ENCODE peak calls at places on chromosomes 12 and 14, in ten cellular contexts. F, E, D, H, Q, O, T, G, L and U are unnamed samples.

GRCh38 chr12:108630481-108631207 is 3.0 kb downstream of the SELPLG start:
- DNase-seq in E (peak; percentile 87), L (no peak), T (peak; percentile 91), G (no peak), D (no peak), F (no peak), Q (no peak), H (no peak), O (peak; percentile 39), U (peak; percentile 86)

GRCh38 chr12:16568873-16569272 is 37.1 kb downstream of the LMO3 start:
- DNase-seq in E (no peak), H (no peak), D (no peak), F (peak; percentile 18), O (no peak), T (no peak), L (no peak), G (no peak), Q (peak; percentile 32), U (no peak)

GRCh38 chr12:124938606-124939427 is 24.4 kb upstream of the UBC start:
- DNase-seq in F (peak; percentile 89), G (no peak), O (peak; percentile 75), D (peak; percentile 55), L (no peak), T (peak; percentile 74), H (peak; percentile 50), E (no peak), Q (peak; percentile 89), U (peak; percentile 53)

GRCh38 chr12:55746147-55746912 is 3.4 kb downstream of the GDF11 start:
- DNase-seq in H (no peak), T (no peak), Q (peak; percentile 38), G (no peak), O (no peak), F (no peak), D (no peak), L (no peak), E (no peak), U (peak; percentile 17)

GRCh38 chr12:29253916-29254625 is 105.0 kb downstream of the FAR2 start:
- DNase-seq in H (no peak), G (no peak), T (no peak), Q (peak; percentile 36), O (no peak), D (no peak), E (no peak), F (no peak), L (no peak), U (no peak)

GRCh38 chr14:92581206-92581605 is 67.6 kb downstream of the RIN3 start:
- DNase-seq in D (no peak), H (no peak), T (no peak), Q (no peak), E (no peak), F (no peak), L (no peak), G (no peak), O (peak; percentile 12), U (no peak)

GRCh38 chr12:59940676-59941342 is 345.0 kb downstream of the SLC16A7 start:
- DNase-seq in L (no peak), D (no peak), G (no peak), F (peak; percentile 48), T (no peak), O (no peak), H (no peak), E (no peak), Q (no peak), U (no peak)

GRCh38 chr14:80215756-80216581 is 4.7 kb upstream of the DIO2 start:
- DNase-seq in F (peak; percentile 62), O (peak; percentile 67), D (no peak), T (no peak), Q (peak; percentile 66), G (no peak), H (no peak), L (no peak), E (peak; percentile 35), U (peak; percentile 9)

GRCh38 chr12:31736472-31736871 is 7.7 kb upstream of the AMN1 start:
- DNase-seq in H (peak; percentile 73), O (no peak), L (no peak), Q (peak; percentile 82), T (peak; percentile 71), G (no peak), E (peak; percentile 92), F (no peak), D (no peak), U (peak; percentile 34)

GRCh38 chr14:105842105-105842504 is 315.7 kb downstream of the TMEM121 start:
- DNase-seq in F (no peak), O (no peak), Q (no peak), G (no peak), D (no peak), E (no peak), T (no peak), H (no peak), L (no peak), U (no peak)

GRCh38 chr14:22987291-22987690 is 4.9 kb upstream of the AJUBA start:
- DNase-seq in T (no peak), E (no peak), O (no peak), G (no peak), Q (no peak), L (no peak), H (no peak), D (no peak), F (no peak), U (no peak)

GRCh38 chr12:131869871-131870418 is 24.5 kb upstream of the ULK1 start:
- DNase-seq in T (peak; percentile 57), H (no peak), D (no peak), G (no peak), O (no peak), F (peak; percentile 75), Q (peak; percentile 26), E (peak; percentile 71), L (no peak), U (peak; percentile 77)

GRCh38 chr14:70354204-70354603 is 5.3 kb downstream of the COX16 start:
- DNase-seq in E (no peak), L (no peak), T (no peak), H (no peak), Q (no peak), D (no peak), F (no peak), O (no peak), G (no peak), U (no peak)